ENCODE peak calls at places on chromosome 11, in eight cellular contexts. A is HEK293T, X is fibroblast of the aortic adventitia, B is astrocyte of the hippocampus, K is A549, U is NCI-H460, C is WTC11, H is mucosa of gallbladder. I is an unnamed sample.

GRCh38 chr11:74319139-74319538 is 7.7 kb upstream of the P4HA3 start:
- DNase-seq in A (no peak), X (peak; percentile 93), B (peak; percentile 76), K (peak; percentile 77), U (peak; percentile 65), C (no peak), H (no peak), I (no peak)

GRCh38 chr11:34149786-34150185 is 44.4 kb downstream of the NAT10 start:
- DNase-seq in A (peak; percentile 26), X (peak; percentile 13), B (peak; percentile 49), K (peak; percentile 33), U (no peak), C (peak; percentile 44), H (no peak), I (peak; percentile 56)

GRCh38 chr11:7667460-7667859 is 5.8 kb downstream of the CYB5R2 start:
- DNase-seq in A (no peak), X (peak; percentile 15), B (peak; percentile 63), K (no peak), U (no peak), C (no peak), H (no peak), I (peak; percentile 35)

GRCh38 chr11:116596346-116597260 is 176.2 kb downstream of the BUD13 start:
- DNase-seq in A (no peak), X (no peak), B (no peak), K (no peak), U (no peak), C (no peak), H (no peak), I (no peak)

GRCh38 chr11:70644343-70645060 is 246.2 kb downstream of the CTTN start:
- DNase-seq in A (no peak), X (no peak), B (no peak), K (no peak), U (no peak), C (no peak), H (no peak), I (no peak)

GRCh38 chr11:90218606-90219005 is 4.2 kb downstream of the CHORDC1 start:
- DNase-seq in A (no peak), X (no peak), B (no peak), K (no peak), U (no peak), C (peak; percentile 68), H (no peak), I (peak; percentile 33)

GRCh38 chr11:83361831-83362230 is 75.7 kb upstream of the CCDC90B start:
- DNase-seq in A (no peak), X (no peak), B (no peak), K (no peak), U (no peak), C (no peak), H (no peak), I (no peak)

GRCh38 chr11:96156379-96156722 is 186.6 kb downstream of the MAML2 start:
- DNase-seq in A (no peak), X (peak; percentile 77), B (no peak), K (no peak), U (no peak), C (no peak), H (no peak), I (peak; percentile 15)

GRCh38 chr11:68569357-68569756 is 108.8 kb downstream of the PPP6R3 start:
- DNase-seq in A (no peak), X (no peak), B (no peak), K (no peak), U (no peak), C (no peak), H (no peak), I (no peak)

GRCh38 chr11:1742371-1742770 is 8.0 kb downstream of the IFITM10 start:
- DNase-seq in A (no peak), X (no peak), B (no peak), K (no peak), U (no peak), C (no peak), H (no peak), I (no peak)

GRCh38 chr11:2562181-2562581 is 117.4 kb downstream of the KCNQ1 start:
- DNase-seq in A (no peak), X (no peak), B (no peak), K (no peak), U (no peak), C (peak; percentile 19), H (no peak), I (no peak)

GRCh38 chr11:72598901-72599300 is 75.3 kb downstream of the PDE2A start:
- DNase-seq in A (peak; percentile 24), X (peak; percentile 56), B (peak; percentile 54), K (peak; percentile 65), U (peak; percentile 22), C (peak; percentile 68), H (peak; percentile 48), I (peak; percentile 76)

GRCh38 chr11:104146421-104146820 is 17.5 kb downstream of the PDGFD start:
- DNase-seq in A (no peak), X (no peak), B (peak; percentile 9), K (no peak), U (no peak), C (no peak), H (no peak), I (no peak)

GRCh38 chr11:11816511-11817319 is 25.1 kb upstream of the USP47 start:
- DNase-seq in A (no peak), X (peak; percentile 89), B (no peak), K (no peak), U (no peak), C (no peak), H (no peak), I (no peak)

GRCh38 chr11:94885133-94885532 is 88.2 kb downstream of the CWC15 start:
- DNase-seq in A (peak; percentile 2), X (no peak), B (peak; percentile 88), K (no peak), U (no peak), C (no peak), H (no peak), I (peak; percentile 19)

GRCh38 chr11:82842019-82842418 is 58.2 kb downstream of the PRCP start:
- DNase-seq in A (no peak), X (no peak), B (peak; percentile 32), K (no peak), U (no peak), C (no peak), H (no peak), I (no peak)

GRCh38 chr11:101718406-101718805 is 134.6 kb upstream of the TRPC6 start:
- DNase-seq in A (no peak), X (no peak), B (no peak), K (no peak), U (no peak), C (no peak), H (no peak), I (no peak)

GRCh38 chr11:127451852-127452251 is 451.3 kb upstream of the KIRREL3 start:
- DNase-seq in A (no peak), X (no peak), B (peak; percentile 20), K (no peak), U (no peak), C (no peak), H (no peak), I (no peak)

I was measured in WERI-Rb-1.